ENCODE peak calls at places on chromosomes 2 and 18, in four cellular contexts. W is SK-N-SH, F is K562, A is H1. U is an unnamed sample.

GRCh38 chr2:129865976-129866375 is 113.5 kb upstream of the RAB6C start:
- DNase-seq in W (no peak), F (no peak), A (no peak), U (no peak)

GRCh38 chr2:45839388-45840251 is 188.1 kb downstream of the PRKCE start:
- DNase-seq in W (peak; percentile 63), F (no peak), A (no peak), U (no peak)

GRCh38 chr18:44723973-44724778 is 43.5 kb downstream of the SETBP1 start:
- DNase-seq in W (no peak), F (peak; percentile 23), A (no peak), U (no peak)

GRCh38 chr2:19900536-19901200 is 1.1 kb downstream of the TTC32 start:
- DNase-seq in W (peak; percentile 11), F (no peak), A (no peak), U (no peak)

GRCh38 chr2:190466819-190467444 is 58.8 kb downstream of the MFSD6 start:
- DNase-seq in W (peak; percentile 20), F (no peak), A (no peak), U (no peak)

GRCh38 chr2:64904405-64905329 is 84.5 kb upstream of the SLC1A4 start:
- DNase-seq in W (no peak), F (no peak), A (no peak), U (no peak)

GRCh38 chr2:24822049-24822706 is 29.0 kb downstream of the CENPO start:
- DNase-seq in W (no peak), F (no peak), A (peak; percentile 62), U (peak; percentile 56)

GRCh38 chr2:33510589-33510968 is 34.1 kb downstream of the RASGRP3 start:
- DNase-seq in W (no peak), F (no peak), A (no peak), U (no peak)

GRCh38 chr2:204885747-204886146 is 340.5 kb downstream of the PARD3B start:
- DNase-seq in W (no peak), F (peak; percentile 7), A (no peak), U (peak; percentile 34)

GRCh38 chr2:197889041-197889440 is 84.6 kb downstream of the PLCL1 start:
- DNase-seq in W (no peak), F (peak; percentile 50), A (no peak), U (no peak)

GRCh38 chr18:73880387-73880786 is 267.2 kb downstream of the FBXO15 start:
- DNase-seq in W (no peak), F (no peak), A (no peak), U (no peak)

GRCh38 chr2:46845542-46846453 is 69.8 kb downstream of the MCFD2 start:
- DNase-seq in W (no peak), F (no peak), A (no peak), U (no peak)

GRCh38 chr2:130964931-130965330 is 128.2 kb downstream of the ARHGEF4 start:
- DNase-seq in W (no peak), F (no peak), A (no peak), U (no peak)

GRCh38 chr2:130963058-130963848 is 126.5 kb downstream of the ARHGEF4 start:
- DNase-seq in W (peak; percentile 81), F (no peak), A (no peak), U (peak; percentile 30)

GRCh38 chr2:130967020-130967495 is 126.2 kb downstream of the FAM168B start:
- DNase-seq in W (no peak), F (no peak), A (no peak), U (no peak)

GRCh38 chr2:130966149-130967019 is 126.9 kb downstream of the FAM168B start:
- DNase-seq in W (no peak), F (no peak), A (no peak), U (no peak)

DNA sequence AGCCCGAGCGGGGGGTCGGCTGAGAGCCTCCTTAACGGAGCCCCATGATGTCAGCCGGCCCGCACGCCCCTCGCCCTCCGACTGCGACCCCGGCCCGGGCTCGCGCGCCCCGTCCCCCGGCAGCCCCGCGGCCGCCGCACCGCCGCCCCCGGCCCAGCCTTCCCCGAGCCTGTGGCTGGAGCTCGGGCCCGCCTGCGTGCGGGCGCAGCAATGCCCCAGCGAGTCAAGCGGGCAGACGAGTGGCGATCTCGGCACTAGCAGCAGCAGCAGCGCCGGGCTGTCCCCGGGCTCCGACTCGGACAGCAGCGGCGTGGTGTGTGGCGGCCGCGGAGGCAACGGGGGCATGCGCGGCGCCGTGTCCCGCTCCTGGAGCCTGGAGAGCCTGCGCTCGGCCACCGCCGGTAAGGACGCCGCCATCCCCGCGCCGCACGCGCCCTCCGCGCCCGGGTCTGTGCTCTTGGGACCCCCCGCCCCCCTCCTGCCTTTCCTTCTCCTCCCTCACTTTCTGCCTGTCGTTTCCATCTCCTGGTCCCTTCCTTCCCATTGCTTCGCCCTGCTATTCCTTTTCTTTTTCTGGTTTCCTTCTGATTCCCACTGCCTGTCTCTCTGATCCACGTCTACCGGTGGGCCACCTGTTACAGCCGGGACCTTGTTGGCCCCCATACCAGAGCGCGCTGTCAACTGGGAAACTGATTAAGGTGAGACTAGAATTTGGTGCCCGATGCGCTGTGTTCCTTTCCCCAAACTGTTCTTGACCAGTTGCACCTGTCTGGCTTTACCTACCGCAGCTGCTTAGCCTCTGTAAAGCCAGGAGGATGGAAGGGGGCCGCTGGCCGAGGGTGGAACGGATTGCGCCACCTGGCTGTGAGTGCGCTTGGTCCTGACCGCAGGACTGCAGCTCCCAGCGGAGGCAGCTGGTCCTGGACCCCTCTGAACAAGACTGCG is 127.4 kb downstream of the ARHGEF4 start:
- DNase-seq in W (peak; percentile 82), F (peak; percentile 56), A (peak; percentile 65), U (peak; percentile 83)
- TF ChIP-seq TEAD4 in W (no peak), F (no peak), A (no peak), U (no peak)

GRCh38 chr2:96868555-96869280 is 1.2 kb downstream of the SEMA4C start:
- DNase-seq in W (peak; percentile 97), F (peak; percentile 88), A (peak; percentile 43), U (peak; percentile 74)
- TF ChIP-seq TEAD4 in W (peak; percentile 33), F (peak; percentile 14), A (no peak), U (no peak)

GRCh38 chr2:2219984-2220383 is 111.1 kb downstream of the MYT1L start:
- DNase-seq in W (no peak), F (no peak), A (no peak), U (no peak)

GRCh38 chr2:2226326-2226725 is 104.7 kb downstream of the MYT1L start:
- DNase-seq in W (no peak), F (no peak), A (no peak), U (no peak)

DNA sequence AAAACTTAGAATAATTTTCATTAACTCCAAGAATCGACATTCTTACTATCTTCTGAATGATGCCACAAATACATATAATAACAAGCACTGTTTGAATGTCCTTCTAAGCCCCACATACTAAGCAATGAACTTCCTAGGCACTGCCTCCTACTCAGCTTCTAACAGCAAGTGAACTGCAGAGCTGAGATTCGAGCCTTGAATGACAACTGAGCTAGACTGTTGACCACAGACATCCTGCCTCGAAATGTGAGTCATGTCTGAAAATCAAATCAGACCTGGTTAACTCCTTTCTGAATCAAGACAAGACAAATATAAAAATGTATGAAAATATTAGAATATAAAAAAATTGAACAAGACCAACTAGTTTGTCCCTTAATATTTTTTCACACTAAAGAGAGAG is 108.1 kb downstream of the MYT1L start:
- DNase-seq in W (no peak), F (no peak), A (no peak), U (no peak)
- TF ChIP-seq TEAD4 in W (no peak), F (no peak), A (no peak), U (no peak)

GRCh38 chr2:71783215-71783614 is 329.9 kb downstream of the DYSF start:
- DNase-seq in W (no peak), F (no peak), A (no peak), U (no peak)

GRCh38 chr2:71780162-71780561 is 326.8 kb downstream of the DYSF start:
- DNase-seq in W (no peak), F (no peak), A (no peak), U (no peak)

GRCh38 chr2:71783815-71784214 is 330.5 kb downstream of the DYSF start:
- DNase-seq in W (no peak), F (no peak), A (no peak), U (no peak)

GRCh38 chr2:71781695-71782228 is 328.4 kb downstream of the DYSF start:
- DNase-seq in W (no peak), F (no peak), A (no peak), U (no peak)

DNA sequence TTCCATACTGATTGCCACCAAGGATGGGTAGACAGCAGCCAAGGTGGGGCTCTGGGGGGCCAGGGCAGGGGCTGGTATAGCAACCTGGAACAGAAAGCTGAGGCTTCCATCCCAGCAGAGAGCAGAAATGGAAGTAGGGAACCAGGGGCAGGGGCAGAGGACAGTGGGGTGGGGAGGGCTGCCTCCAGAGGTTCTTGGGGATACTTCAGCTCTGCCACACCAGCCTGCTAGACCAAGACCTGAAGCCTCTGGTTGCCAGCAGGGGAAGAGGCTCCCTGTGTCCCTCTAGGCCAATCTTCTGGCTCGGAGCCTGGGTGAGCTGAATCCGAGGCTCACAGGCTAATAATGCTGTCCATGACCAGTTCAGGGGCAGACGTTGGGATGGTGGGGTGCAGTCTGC is 329.0 kb downstream of the DYSF start:
- DNase-seq in W (no peak), F (no peak), A (no peak), U (no peak)
- TF ChIP-seq TEAD4 in W (no peak), F (no peak), A (no peak), U (no peak)

GRCh38 chr2:134372611-134373131 is 118.8 kb downstream of the MGAT5 start:
- DNase-seq in W (no peak), F (no peak), A (no peak), U (no peak)
- TF ChIP-seq TEAD4 in W (no peak), F (no peak), A (no peak), U (no peak)

U was measured in WTC11.